ENCODE peak calls at places on chromosomes 13 and 19, in eight cellular contexts. V, Z, P, I, A, W, D and R are unnamed samples. For H3K36me3, the result is how much of the 10 kb centered on the place peaks cover.

GRCh38 chr19:24033308-24033961 is 53.6 kb upstream of the ZNF254 start:
- DNase-seq in P (peak), D (peak), A (peak), V (peak), W (peak), Z (peak), I (peak), R (peak)

GRCh38 chr13:38819053-38819452 is 132.2 kb downstream of the FREM2 start:
- DNase-seq in W (peak), Z (no peak), P (no peak), A (no peak), I (peak), V (no peak), D (no peak), R (no peak)

GRCh38 chr13:111371720-111372119 is 51.3 kb downstream of the TEX29 start:
- DNase-seq in I (no peak), P (no peak), W (peak), V (no peak), D (no peak), A (no peak), Z (no peak), R (no peak)

GRCh38 chr13:31172001-31172400 is 10.3 kb upstream of the HSPH1 start:
- DNase-seq in A (no peak), W (no peak), I (peak), V (no peak), Z (no peak), D (no peak), P (no peak), R (no peak)

GRCh38 chr19:56837892-56838679 is 2.4 kb downstream of the PEG3 start:
- DNase-seq in W (peak), I (no peak), D (no peak), P (peak), A (no peak), V (no peak), Z (no peak), R (peak)

GRCh38 chr13:47932953-47933687 is 68.0 kb downstream of the SUCLA2 start:
- DNase-seq in Z (no peak), A (no peak), V (no peak), I (no peak), W (no peak), D (no peak), P (no peak), R (no peak)

GRCh38 chr19:12034196-12034595 is 1.3 kb downstream of the ZNF433 start:
- DNase-seq in W (no peak), V (no peak), D (no peak), A (peak), P (no peak), I (no peak), Z (no peak), R (no peak)

GRCh38 chr19:48806818-48807589 is 3.8 kb downstream of the BCAT2 start:
- DNase-seq in W (no peak), A (no peak), V (peak), I (peak), Z (no peak), P (no peak), D (peak), R (no peak)

GRCh38 chr19:45641274-45642105 is 2.3 kb upstream of the EML2 start:
- DNase-seq in W (peak), V (peak), A (peak), I (peak), D (peak), Z (peak), P (peak), R (peak)

GRCh38 chr19:29542776-29543175 is 17.0 kb downstream of the VSTM2B start:
- DNase-seq in I (no peak), W (no peak), P (no peak), Z (no peak), D (no peak), A (no peak), V (no peak), R (no peak)

GRCh38 chr19:48363500-48363809 is 285 bp downstream of the TMEM143 start:
- DNase-seq in I (no peak), V (no peak), W (no peak), D (peak), Z (no peak), P (no peak), A (peak), R (no peak)

GRCh38 chr13:111393221-111393790 is 72.9 kb downstream of the TEX29 start:
- DNase-seq in V (no peak), D (no peak), W (no peak), A (no peak), I (no peak), Z (no peak), P (no peak), R (no peak)

GRCh38 chr19:19649580-19649995 is 6.1 kb upstream of the GMIP start:
- DNase-seq in A (peak), P (no peak), I (no peak), V (no peak), Z (no peak), W (no peak), D (no peak), R (no peak)

GRCh38 chr13:46339035-46339666 is 47.9 kb downstream of the RUBCNL start:
- DNase-seq in V (no peak), D (no peak), A (peak), Z (no peak), I (peak), W (peak), P (peak), R (no peak)

GRCh38 chr19:5664515-5664914 is 15.8 kb downstream of the MICOS13 start:
- DNase-seq in V (no peak), A (no peak), P (no peak), D (no peak), W (no peak), Z (no peak), I (no peak), R (no peak)
- H3K36me3 ChIP-seq in V (half or more), A (half or more), P (under half), D (half or more), W (under half), Z (half or more), I (under half), R (half or more)

GRCh38 chr19:17296976-17297375 is 6.2 kb downstream of the ABHD8 start:
- DNase-seq in D (no peak), Z (no peak), A (no peak), P (no peak), W (no peak), V (no peak), I (no peak), R (no peak)
- TF ChIP-seq CTCF in D (no peak), Z (no peak), A (no peak), P (no peak), W (no peak), V (no peak), I (no peak), R (no peak)

GRCh38 chr13:68232351-68233130 is 1002.4 kb upstream of the PCDH9 start:
- DNase-seq in P (no peak), A (no peak), W (no peak), D (no peak), V (no peak), I (peak), Z (no peak), R (no peak)
- H3K36me3 ChIP-seq in P (under half), A (under half), W (under half), D (under half), V (under half), I (under half), Z (under half), R (under half)

GRCh38 chr13:86870388-86870966 is 800.7 kb upstream of the SLITRK5 start:
- DNase-seq in W (no peak), I (no peak), V (peak), A (no peak), D (no peak), Z (no peak), P (no peak), R (no peak)
- TF ChIP-seq CTCF in W (peak), I (peak), V (peak), A (peak), D (peak), Z (peak), P (peak), R (peak)

GRCh38 chr13:113442985-113443362 is 10.3 kb downstream of the ADPRHL1 start:
- DNase-seq in A (no peak), Z (no peak), P (no peak), D (no peak), V (no peak), I (no peak), W (no peak), R (no peak)

GRCh38 chr13:113441661-113442060 is 11.6 kb downstream of the ADPRHL1 start:
- DNase-seq in Z (no peak), A (peak), D (no peak), P (no peak), I (no peak), V (no peak), W (no peak), R (no peak)

GRCh38 chr13:113445791-113446487 is 7.3 kb downstream of the ADPRHL1 start:
- DNase-seq in P (no peak), D (no peak), W (no peak), V (no peak), I (no peak), A (peak), Z (no peak), R (no peak)

GRCh38 chr13:113443991-113444390 is 9.3 kb downstream of the ADPRHL1 start:
- DNase-seq in A (peak), P (no peak), Z (no peak), D (no peak), W (no peak), V (no peak), I (no peak), R (no peak)

DNA sequence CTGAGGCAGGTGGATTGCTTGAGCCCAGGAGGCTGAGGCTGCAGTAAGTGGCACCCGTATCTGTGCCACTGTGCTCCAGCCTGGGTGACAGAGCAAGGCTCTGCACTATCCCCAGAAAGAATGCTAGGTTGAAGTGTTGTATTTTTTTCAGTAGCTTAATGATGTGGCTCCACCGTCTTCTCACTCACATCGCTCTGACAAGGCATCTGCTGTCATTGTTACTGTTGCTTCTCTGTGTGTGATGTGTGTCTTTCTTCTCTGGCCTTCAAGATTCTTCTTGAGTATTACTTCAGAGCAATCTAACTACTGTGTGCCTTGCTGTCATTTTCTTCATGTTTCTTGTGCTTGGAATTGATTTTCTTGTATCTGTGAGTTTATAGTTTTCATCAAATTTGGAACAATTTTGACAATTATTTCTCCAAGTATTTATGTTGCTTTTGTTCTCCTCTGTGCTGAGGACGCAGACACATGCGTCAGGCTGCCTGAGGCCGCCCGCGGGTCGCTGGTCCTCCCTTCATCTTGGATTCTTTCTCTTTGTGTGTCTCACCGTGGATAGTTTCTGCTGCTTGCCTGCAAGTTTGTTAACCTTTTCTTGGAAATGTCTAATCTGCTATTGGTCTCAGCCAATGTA is 10.8 kb downstream of the ADPRHL1 start:
- DNase-seq in V (no peak), D (no peak), W (no peak), Z (no peak), A (peak), P (no peak), I (no peak), R (no peak)
- H3K36me3 ChIP-seq in V (under half), D (under half), W (under half), Z (under half), A (under half), P (under half), I (under half), R (under half)

GRCh38 chr13:86464193-86464592 is 665.0 kb upstream of the SLITRK6 start:
- DNase-seq in Z (no peak), I (no peak), P (no peak), V (no peak), W (no peak), A (no peak), D (no peak), R (no peak)
- TF ChIP-seq CTCF in Z (no peak), I (no peak), P (peak), V (no peak), W (no peak), A (no peak), D (no peak), R (no peak)

DNA sequence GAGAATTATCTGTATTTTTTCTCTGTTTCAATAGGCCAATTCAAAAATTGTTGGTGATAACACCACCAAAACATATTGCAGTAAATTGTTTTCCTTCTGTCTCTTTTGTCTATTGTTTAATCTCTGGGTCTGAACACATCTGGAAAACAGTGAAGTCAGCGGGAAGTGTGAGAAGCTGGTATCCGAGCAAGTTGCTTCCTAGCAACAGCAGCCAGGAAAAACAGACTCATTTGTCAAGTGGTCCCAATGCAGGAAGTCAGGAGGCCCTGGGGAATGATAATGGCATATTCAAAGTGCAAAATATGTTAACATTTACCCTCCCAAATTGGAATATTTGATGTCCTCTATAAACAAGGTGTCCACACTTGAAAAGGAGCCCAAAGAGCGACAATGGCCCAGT is 515.2 kb downstream of the TBC1D4 start:
- DNase-seq in A (no peak), D (no peak), Z (no peak), I (peak), P (peak), V (peak), W (no peak), R (no peak)
- H3K36me3 ChIP-seq in A (under half), D (under half), Z (under half), I (under half), P (under half), V (under half), W (under half), R (under half)

DNA sequence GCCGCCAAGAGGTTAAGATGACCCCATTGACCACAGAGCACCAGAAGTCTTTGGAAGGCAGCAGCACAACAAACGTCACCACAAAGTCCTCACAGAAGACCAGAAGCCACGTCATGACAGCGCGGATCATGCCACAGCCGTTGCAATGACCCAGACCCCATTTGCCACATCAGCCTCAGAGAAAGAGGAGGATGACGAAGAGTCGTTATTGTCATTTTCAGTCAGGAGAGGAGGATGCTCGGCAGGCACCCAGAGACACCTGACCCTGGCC is 29.6 kb upstream of the CD33 start:
- DNase-seq in W (no peak), P (no peak), V (no peak), Z (no peak), A (no peak), I (no peak), D (no peak), R (no peak)
- TF ChIP-seq CTCF in W (no peak), P (no peak), V (no peak), Z (no peak), A (no peak), I (no peak), D (no peak), R (no peak)

DNA sequence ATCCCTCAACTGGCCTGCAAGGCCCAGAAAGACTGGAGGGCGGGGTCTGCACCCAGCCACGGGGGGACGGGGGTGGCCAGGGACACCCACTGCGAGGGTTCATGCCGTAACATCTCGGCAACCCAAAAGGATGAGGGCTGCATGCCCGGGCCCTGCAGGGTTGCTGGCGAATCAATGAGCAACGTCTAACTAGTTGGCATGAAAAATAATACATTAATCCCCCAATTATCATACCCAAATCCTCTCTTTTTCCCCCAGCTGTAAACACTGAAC is 232.2 kb downstream of the TUBA3C start:
- DNase-seq in V (no peak), I (no peak), A (peak), Z (no peak), D (no peak), W (no peak), P (no peak), R (no peak)
- H3K36me3 ChIP-seq in V (under half), I (under half), A (under half), Z (under half), D (under half), W (under half), P (under half), R (under half)

DNA sequence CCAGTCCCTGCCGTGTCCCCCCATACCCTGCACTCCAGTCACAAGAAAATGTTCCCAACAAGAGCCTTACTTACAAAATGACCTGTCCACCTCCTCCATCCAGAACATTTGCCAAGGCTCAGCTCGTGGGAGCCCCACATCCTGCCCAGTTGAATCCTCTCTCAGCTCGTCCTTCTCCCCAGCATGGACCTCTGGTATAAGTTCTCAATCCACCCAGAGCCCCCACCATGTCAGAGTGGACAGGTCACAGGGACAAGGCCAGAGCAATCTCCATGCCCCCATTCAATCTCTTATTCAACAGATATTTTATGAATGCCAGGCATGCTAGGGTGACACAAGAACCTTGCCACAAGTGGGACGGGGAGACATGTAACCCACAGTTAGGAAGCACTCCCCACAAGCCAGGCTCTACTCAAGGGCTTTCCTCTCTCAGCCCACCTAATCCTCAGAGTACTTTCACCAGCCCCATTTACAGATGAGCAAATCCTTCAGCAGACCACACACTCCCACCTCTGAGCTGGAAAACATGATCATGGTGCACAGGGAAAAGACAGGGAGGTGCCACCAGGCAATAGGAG is 15.1 kb downstream of the DEDD2 start:
- DNase-seq in A (peak), P (no peak), W (no peak), V (no peak), D (no peak), I (no peak), Z (no peak), R (no peak)
- TF ChIP-seq CTCF in A (no peak), P (no peak), W (no peak), V (no peak), D (no peak), I (no peak), Z (no peak), R (no peak)